ENCODE peak calls at places on chromosomes 2 and 18, in ten cellular contexts. D is T-helper 22 cell; U is A172; I is naive thymus-derived CD8-positive, alpha-beta T cell; G is SK-MEL-5; F is fibroblast of lung; B is occipital lobe; A is SIG-M5; Q is pancreas; P is AG04449. C is an unnamed sample.

GRCh38 chr2:152558174-152559091 is 158.8 kb downstream of the PRPF40A start:
- DNase-seq in D (no peak), U (peak), I (no peak), G (peak), F (peak), B (no peak), A (no peak), Q (no peak), P (peak), C (no peak)

GRCh38 chr2:239159476-239159911 is 241.3 kb downstream of the HDAC4 start:
- DNase-seq in D (no peak), U (no peak), I (no peak), G (no peak), F (no peak), B (no peak), A (no peak), Q (no peak), P (no peak), C (no peak)

GRCh38 chr2:120205901-120206581 is 17.2 kb downstream of the TMEM185B start:
- DNase-seq in D (no peak), U (no peak), I (no peak), G (peak), F (no peak), B (no peak), A (no peak), Q (no peak), P (no peak), C (no peak)

GRCh38 chr2:233832869-233833812 is 21.2 kb downstream of the HJURP start:
- DNase-seq in D (no peak), U (peak), I (no peak), G (peak), F (peak), B (no peak), A (no peak), Q (no peak), P (no peak), C (no peak)

GRCh38 chr2:207182916-207183315 is 17.2 kb upstream of the KLF7 start:
- DNase-seq in D (no peak), U (no peak), I (no peak), G (no peak), F (no peak), B (no peak), A (no peak), Q (no peak), P (no peak), C (no peak)

GRCh38 chr2:156430236-156430977 is 5.8 kb upstream of the GPD2 start:
- DNase-seq in D (no peak), U (peak), I (no peak), G (no peak), F (peak), B (no peak), A (no peak), Q (no peak), P (no peak), C (no peak)

GRCh38 chr2:160354677-160355076 is 138.9 kb downstream of the RBMS1 start:
- DNase-seq in D (no peak), U (no peak), I (no peak), G (no peak), F (no peak), B (no peak), A (no peak), Q (no peak), P (no peak), C (no peak)

GRCh38 chr2:18999198-18999597 is 359.2 kb downstream of the OSR1 start:
- DNase-seq in D (no peak), U (no peak), I (no peak), G (no peak), F (no peak), B (no peak), A (no peak), Q (no peak), P (no peak), C (no peak)

GRCh38 chr18:5527603-5528002 is 16.2 kb downstream of the EPB41L3 start:
- DNase-seq in D (no peak), U (no peak), I (no peak), G (no peak), F (peak), B (no peak), A (no peak), Q (no peak), P (peak), C (no peak)

GRCh38 chr18:57980573-57981348 is 63.3 kb upstream of the NEDD4L start:
- DNase-seq in D (no peak), U (no peak), I (no peak), G (no peak), F (no peak), B (no peak), A (no peak), Q (no peak), P (no peak), C (no peak)